ENCODE peak calls at places on chromosomes 12 and 14, in four cellular contexts. X, H, B and S are unnamed samples. For H3K9me3, H3K36me3 and H3K27me3, the result is how much of the 10 kb centered on the place peaks cover.

GRCh38 chr12:27277846-27278260 is 33.8 kb downstream of the STK38L start:
- DNase-seq in X (peak), H (no peak), B (peak), S (peak)

GRCh38 chr12:90174198-90174510 is 465.5 kb upstream of the ATP2B1 start:
- DNase-seq in X (no peak), H (no peak), B (no peak), S (peak)

GRCh38 chr12:109963743-109964429 is 32.3 kb downstream of the GIT2 start:
- DNase-seq in X (no peak), H (peak), B (peak), S (no peak)

GRCh38 chr12:71551529-71551928 is 111.9 kb downstream of the LGR5 start:
- DNase-seq in X (peak), H (no peak), B (no peak), S (no peak)

GRCh38 chr14:86543531-86543930 is 1013.6 kb downstream of the FLRT2 start:
- DNase-seq in X (no peak), H (no peak), B (no peak), S (no peak)

GRCh38 chr12:94879542-94879941 is 124.0 kb downstream of the NDUFA12 start:
- DNase-seq in X (no peak), H (no peak), B (no peak), S (no peak)

GRCh38 chr12:1993341-1993740 is 10.9 kb downstream of the DCP1B start:
- DNase-seq in X (no peak), H (no peak), B (no peak), S (no peak)

GRCh38 chr12:59069481-59069880 is 149.2 kb upstream of the LRIG3 start:
- DNase-seq in X (no peak), H (no peak), B (no peak), S (no peak)

GRCh38 chr12:132354982-132355680 is 25.7 kb upstream of the GALNT9 start:
- DNase-seq in X (no peak), H (no peak), B (no peak), S (no peak)

GRCh38 chr14:104320611-104321086 is 182.3 kb downstream of the KIF26A start:
- DNase-seq in X (no peak), H (no peak), B (no peak), S (no peak)

GRCh38 chr12:120240495-120240833 is 25.1 kb downstream of the PXN start:
- DNase-seq in X (no peak), H (no peak), B (no peak), S (no peak)

GRCh38 chr12:49064767-49065152 is 4.2 kb upstream of the KMT2D start:
- DNase-seq in X (no peak), H (no peak), B (no peak), S (no peak)

GRCh38 chr12:93601591-93601990 is 29.1 kb downstream of the SOCS2 start:
- DNase-seq in X (no peak), H (no peak), B (no peak), S (no peak)

GRCh38 chr12:19971396-19971802 is 396.9 kb upstream of the PDE3A start:
- DNase-seq in X (no peak), H (no peak), B (no peak), S (no peak)

GRCh38 chr14:81211844-81212243 is 8.9 kb downstream of the GTF2A1 start:
- DNase-seq in X (no peak), H (no peak), B (no peak), S (peak)

GRCh38 chr12:65171870-65172269 is 2.5 kb downstream of the LEMD3 start:
- DNase-seq in X (no peak), H (no peak), B (no peak), S (no peak)

GRCh38 chr14:27372771-27373170 is 774.9 kb upstream of the NOVA1 start:
- DNase-seq in X (no peak), H (no peak), B (no peak), S (no peak)

GRCh38 chr14:103692159-103692558 is 23.1 kb downstream of the XRCC3 start:
- DNase-seq in X (no peak), H (peak), B (no peak), S (no peak)

GRCh38 chr12:120738252-120739030 is 12.8 kb downstream of the ACADS start:
- DNase-seq in X (no peak), H (no peak), B (no peak), S (no peak)

GRCh38 chr14:103096387-103096786 is 1.9 kb downstream of the EXOC3L4 start:
- DNase-seq in X (no peak), H (no peak), B (no peak), S (no peak)

GRCh38 chr14:32018391-32019092 is 58.6 kb upstream of the ARHGAP5 start:
- DNase-seq in X (peak), H (no peak), B (no peak), S (no peak)

GRCh38 chr12:124457287-124458219 is 109.9 kb downstream of the NCOR2 start:
- DNase-seq in X (no peak), H (peak), B (peak), S (no peak)

GRCh38 chr14:89451229-89451628 is 34.2 kb upstream of the FOXN3 start:
- DNase-seq in X (no peak), H (no peak), B (no peak), S (no peak)

GRCh38 chr12:132162508-132163031 is 18.3 kb downstream of the NOC4L start:
- DNase-seq in X (no peak), H (peak), B (no peak), S (no peak)

GRCh38 chr14:51119411-51120051 is 24.6 kb upstream of the TRIM9 start:
- DNase-seq in X (no peak), H (no peak), B (no peak), S (no peak)

GRCh38 chr14:40936861-40937260 is 669.8 kb upstream of the LRFN5 start:
- DNase-seq in X (no peak), H (no peak), B (no peak), S (no peak)

GRCh38 chr12:43942379-43942778 is 106.5 kb downstream of the TMEM117 start:
- DNase-seq in X (no peak), H (no peak), B (no peak), S (no peak)

GRCh38 chr12:575129-575502 is 88.1 kb downstream of the NINJ2 start:
- DNase-seq in X (no peak), H (peak), B (no peak), S (no peak)

GRCh38 chr14:68146812-68147211 is 327.2 kb downstream of the RAD51B start:
- DNase-seq in X (no peak), H (no peak), B (no peak), S (no peak)

GRCh38 chr12:27627123-27627835 is 69.0 kb upstream of the REP15 start:
- DNase-seq in X (no peak), H (no peak), B (no peak), S (no peak)

GRCh38 chr12:128803788-128804187 is 20.0 kb downstream of the SLC15A4 start:
- DNase-seq in X (no peak), H (peak), B (no peak), S (no peak)

GRCh38 chr12:627285-627684 is 36.0 kb downstream of the NINJ2 start:
- DNase-seq in X (no peak), H (no peak), B (no peak), S (no peak)

GRCh38 chr12:232731-233614 is 19.0 kb upstream of the SLC6A12 start:
- DNase-seq in X (no peak), H (no peak), B (no peak), S (peak)

GRCh38 chr12:28374556-28374955 is 184.3 kb downstream of the CCDC91 start:
- DNase-seq in X (no peak), H (no peak), B (no peak), S (no peak)

GRCh38 chr12:108801736-108802665 is 55.4 kb downstream of the SSH1 start:
- DNase-seq in X (no peak), H (peak), B (peak), S (no peak)

GRCh38 chr14:31326111-31326510 is 94.2 kb downstream of the HEATR5A start:
- DNase-seq in X (no peak), H (no peak), B (no peak), S (no peak)

GRCh38 chr14:92846162-92846897 is 52.2 kb downstream of the GOLGA5 start:
- DNase-seq in X (no peak), H (no peak), B (no peak), S (no peak)

GRCh38 chr14:94631536-94632304 is 19.5 kb downstream of the SERPINA3 start:
- DNase-seq in X (no peak), H (no peak), B (no peak), S (no peak)

GRCh38 chr12:131028587-131029338 is 75.1 kb downstream of the ADGRD1 start:
- DNase-seq in X (no peak), H (no peak), B (peak), S (no peak)

GRCh38 chr12:131025234-131025633 is 71.5 kb downstream of the ADGRD1 start:
- DNase-seq in X (no peak), H (no peak), B (no peak), S (no peak)

GRCh38 chr12:131030472-131031328 is 77.0 kb downstream of the ADGRD1 start:
- DNase-seq in X (no peak), H (no peak), B (no peak), S (no peak)

GRCh38 chr12:131025939-131026702 is 72.4 kb downstream of the ADGRD1 start:
- DNase-seq in X (no peak), H (no peak), B (no peak), S (no peak)

GRCh38 chr12:131027876-131028586 is 74.3 kb downstream of the ADGRD1 start:
- DNase-seq in X (no peak), H (no peak), B (no peak), S (no peak)
- H3K9me3 ChIP-seq in X (under half), H (under half), B (under half), S (under half)

DNA sequence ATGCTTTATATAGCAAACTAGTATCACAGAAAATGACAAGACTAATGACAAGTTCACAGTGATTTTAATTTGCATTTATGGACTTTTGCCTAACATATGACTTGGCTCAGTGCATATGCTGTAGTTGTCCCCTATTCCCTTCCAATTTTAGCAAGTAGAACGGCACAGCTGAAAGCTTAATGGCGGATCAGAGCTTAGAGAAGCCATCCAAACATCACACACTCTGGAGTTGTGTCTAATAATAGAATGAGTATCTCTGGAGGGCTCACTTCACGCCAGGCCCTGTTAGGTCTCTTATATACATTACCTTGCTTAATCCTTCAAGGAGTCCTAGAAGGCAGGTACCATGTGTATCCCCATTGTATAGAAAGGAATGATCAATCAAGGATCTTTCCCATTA is 13.3 kb downstream of the CNIH1 start:
- DNase-seq in X (no peak), H (no peak), B (no peak), S (no peak)
- H3K36me3 ChIP-seq in X (half or more), H (half or more), B (under half), S (half or more)

GRCh38 chr12:121820056-121820455 is 16.2 kb downstream of the SETD1B start:
- DNase-seq in X (no peak), H (peak), B (no peak), S (no peak)
- H3K27me3 ChIP-seq in X (under half), H (under half), B (under half), S (under half)

DNA sequence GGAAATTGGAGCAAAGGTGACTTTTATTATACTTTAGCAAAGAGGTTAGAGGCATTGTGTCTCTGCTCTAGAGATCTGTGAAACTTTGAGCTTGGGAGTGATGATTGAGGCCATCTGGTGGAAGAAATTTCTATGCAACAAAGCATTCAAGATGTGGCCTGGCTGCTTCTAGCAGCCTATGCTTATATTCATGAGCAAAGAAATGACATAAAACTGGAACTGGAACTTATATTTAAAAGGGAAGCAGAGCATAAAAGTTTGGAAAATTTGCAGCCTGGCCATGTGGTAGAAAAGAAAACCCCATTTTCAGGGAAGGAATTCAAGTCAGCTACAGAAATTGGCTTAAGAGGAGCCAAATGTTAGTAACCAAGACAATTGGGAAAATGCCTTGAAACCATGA is 70.4 kb downstream of the SDR9C7 start:
- DNase-seq in X (no peak), H (no peak), B (no peak), S (no peak)
- H3K9me3 ChIP-seq in X (under half), H (under half), B (under half), S (under half)

DNA sequence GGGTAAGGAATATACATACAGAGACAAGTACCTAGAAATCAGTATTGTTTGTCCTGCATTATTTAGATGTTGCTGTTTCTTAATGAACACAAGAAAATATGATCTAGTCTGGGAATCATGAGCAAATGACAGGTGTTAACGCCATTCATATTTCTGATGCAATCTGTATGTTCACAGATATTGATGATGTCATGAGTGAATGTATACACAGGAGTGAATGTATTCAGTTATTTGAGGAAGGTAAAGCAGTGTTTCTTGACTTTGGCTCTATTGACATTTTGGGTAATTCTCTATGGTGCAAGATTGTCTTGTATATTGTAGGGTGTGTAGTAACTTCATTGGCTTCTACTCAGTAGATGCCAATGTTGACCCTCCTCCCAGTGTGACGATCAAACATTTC is 26.7 kb upstream of the RTL1 start:
- DNase-seq in X (no peak), H (no peak), B (no peak), S (no peak)
- H3K36me3 ChIP-seq in X (under half), H (under half), B (under half), S (under half)

DNA sequence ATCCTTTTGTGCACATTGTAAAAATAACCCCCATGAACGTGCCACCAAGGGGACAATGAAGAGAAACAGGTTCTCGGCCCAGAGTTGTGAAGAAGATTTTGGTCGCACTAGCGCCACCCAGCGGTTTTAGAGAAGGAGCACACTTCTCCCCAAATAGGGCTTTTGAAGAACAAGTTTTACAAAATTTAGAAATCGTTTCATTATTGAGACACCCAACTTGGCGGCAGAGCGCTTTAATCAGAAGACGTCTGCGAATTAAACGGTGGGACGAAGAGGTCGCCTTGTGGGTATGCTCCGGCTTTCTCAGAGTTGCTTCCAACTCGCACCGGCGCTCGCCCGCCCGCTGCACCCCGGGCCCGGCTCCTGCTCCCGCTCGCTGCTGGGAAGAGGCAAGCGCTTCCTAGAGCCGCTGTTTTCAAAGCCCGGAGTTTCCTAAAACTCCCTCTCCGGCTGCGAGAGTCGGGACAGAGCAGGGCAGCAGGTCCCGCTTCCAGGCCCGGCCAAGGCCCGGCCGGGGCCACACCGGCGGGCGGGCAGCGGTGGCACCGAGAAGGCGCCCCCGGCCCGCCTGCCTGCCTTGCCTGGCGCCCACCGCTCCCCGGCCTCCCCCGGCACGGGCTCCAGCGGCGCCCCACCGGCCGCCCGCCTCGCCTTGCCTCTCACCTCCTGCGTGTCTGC is 672 bp downstream of the FOXA1 start:
- DNase-seq in X (peak), H (no peak), B (peak), S (peak)
- H3K27me3 ChIP-seq in X (under half), H (half or more), B (half or more), S (half or more)

GRCh38 chr14:67056684-67057083 is 132.6 kb upstream of the GARIN2 start:
- DNase-seq in X (no peak), H (no peak), B (no peak), S (no peak)

GRCh38 chr14:67045440-67045839 is 143.8 kb upstream of the GARIN2 start:
- DNase-seq in X (no peak), H (no peak), B (no peak), S (no peak)

DNA sequence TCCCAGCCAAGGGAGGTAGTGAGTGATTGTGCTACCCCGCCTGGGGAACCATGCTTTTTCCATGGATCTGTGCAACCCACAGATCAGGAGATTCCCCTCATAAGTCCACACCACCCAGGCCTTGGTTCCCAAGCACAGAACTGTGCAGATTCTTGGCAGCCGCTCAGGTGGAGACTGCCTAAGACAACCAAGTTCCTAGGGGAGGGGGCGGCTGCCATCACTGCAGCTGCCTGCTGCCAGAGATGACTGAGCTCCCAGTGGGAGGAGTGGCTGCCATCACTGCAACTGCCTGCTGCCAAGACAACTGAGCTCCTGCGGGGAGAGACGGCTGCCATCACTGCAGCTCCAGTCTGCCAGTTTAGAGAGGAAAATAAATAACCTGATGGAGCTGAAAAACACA is 138.3 kb upstream of the GARIN2 start:
- DNase-seq in X (no peak), H (no peak), B (no peak), S (no peak)
- H3K9me3 ChIP-seq in X (under half), H (under half), B (under half), S (under half)

GRCh38 chr14:34619399-34619920 is 10.5 kb downstream of the SNX6 start:
- DNase-seq in X (no peak), H (no peak), B (no peak), S (no peak)

GRCh38 chr14:34614638-34615037 is 15.3 kb downstream of the SNX6 start:
- DNase-seq in X (no peak), H (no peak), B (no peak), S (no peak)

GRCh38 chr14:34616360-34616759 is 13.6 kb downstream of the SNX6 start:
- DNase-seq in X (no peak), H (no peak), B (no peak), S (no peak)

GRCh38 chr14:34620115-34620514 is 9.8 kb downstream of the SNX6 start:
- DNase-seq in X (no peak), H (no peak), B (no peak), S (no peak)

GRCh38 chr14:34615507-34615906 is 14.4 kb downstream of the SNX6 start:
- DNase-seq in X (no peak), H (no peak), B (no peak), S (no peak)
- H3K36me3 ChIP-seq in X (under half), H (half or more), B (under half), S (under half)

DNA sequence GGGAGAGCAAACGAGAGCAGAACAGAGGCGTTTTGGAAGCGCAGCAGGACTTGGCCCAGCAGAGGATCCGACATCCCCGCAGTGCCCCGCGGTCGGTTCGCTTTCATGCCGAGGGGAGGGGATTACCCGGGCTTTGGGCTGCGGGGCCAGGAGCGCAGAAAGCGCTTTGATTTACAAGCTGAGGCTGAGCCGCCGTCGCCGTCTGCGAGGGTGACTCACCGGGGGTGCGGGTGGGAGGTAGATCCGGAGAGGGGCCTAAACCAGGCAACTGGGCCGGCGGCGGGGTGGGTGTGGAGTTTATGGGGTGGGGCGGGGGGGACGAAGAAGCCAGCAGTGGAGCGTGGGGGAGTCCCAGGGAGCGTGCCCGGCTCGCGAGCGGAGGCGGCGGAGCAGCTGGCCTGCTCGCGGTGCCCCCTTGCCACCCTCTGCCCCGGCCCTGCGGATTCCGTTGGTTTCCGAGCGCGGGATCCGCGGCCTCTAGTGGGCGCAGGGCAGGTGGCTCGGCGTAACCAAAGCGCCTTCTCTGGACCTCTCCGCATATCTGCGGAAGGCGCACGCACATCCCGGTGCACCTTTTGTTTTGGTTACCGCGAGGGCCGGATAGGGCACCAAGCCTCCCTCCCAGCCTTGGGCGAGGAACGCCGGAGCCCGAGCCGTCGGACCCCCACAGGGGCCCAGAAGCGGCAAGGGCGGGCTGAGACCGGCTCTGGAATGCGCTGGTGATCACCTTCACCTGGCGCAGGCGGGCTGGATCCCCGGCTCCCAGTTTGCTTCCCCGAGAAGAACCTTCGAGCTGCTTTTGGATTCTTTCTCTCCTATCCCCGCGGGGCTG is 2.6 kb downstream of the SIX4 start:
- DNase-seq in X (peak), H (peak), B (peak), S (peak)
- H3K27me3 ChIP-seq in X (under half), H (under half), B (half or more), S (under half)